ENCODE peak calls at places on chromosomes 12 and 14, in nine cellular contexts. O is tibial nerve, L is neuronal stem cell, Z is heart left ventricle, Y is spleen, F is PC-9, P is uterus, U is pancreas, V is HCT116. B is an unnamed sample.

GRCh38 chr12:53078425-53079225 is 565 bp downstream of the SPRYD3 start:
- DNase-seq in V (no peak), Z (no peak), L (no peak), O (no peak), F (no peak), P (no peak), U (no peak), Y (no peak), B (no peak)

GRCh38 chr12:19285793-19286448 is 153.4 kb upstream of the AEBP2 start:
- DNase-seq in O (no peak), V (no peak), U (no peak), L (no peak), Z (no peak), P (no peak), F (no peak), Y (no peak), B (no peak)

GRCh38 chr12:44972746-44973421 is 78.0 kb downstream of the DBX2 start:
- DNase-seq in L (peak; percentile 33), V (peak; percentile 22), Z (no peak), F (no peak), P (no peak), U (no peak), O (no peak), Y (no peak), B (no peak)

GRCh38 chr12:69266045-69266635 is 26.8 kb downstream of the CPSF6 start:
- DNase-seq in V (no peak), Y (no peak), F (peak; percentile 52), O (no peak), Z (no peak), L (no peak), U (no peak), P (no peak), B (peak; percentile 40)

GRCh38 chr14:51877807-51878206 is 17.4 kb downstream of the GNG2 start:
- DNase-seq in P (no peak), L (no peak), Y (no peak), F (no peak), O (no peak), Z (no peak), V (no peak), U (no peak), B (no peak)

GRCh38 chr12:124508323-124509096 is 58.9 kb downstream of the NCOR2 start:
- DNase-seq in U (no peak), F (no peak), Y (no peak), P (peak; percentile 66), L (no peak), O (peak; percentile 50), Z (peak; percentile 63), V (no peak), B (no peak)

GRCh38 chr14:91316761-91317160 is 72.3 kb upstream of the GPR68 start:
- DNase-seq in Z (no peak), U (no peak), P (no peak), Y (peak; percentile 66), F (no peak), L (no peak), V (no peak), O (no peak), B (no peak)

GRCh38 chr14:80385340-80385739 is 174.0 kb upstream of the DIO2 start:
- DNase-seq in F (no peak), L (no peak), V (no peak), Y (no peak), Z (no peak), P (no peak), U (no peak), O (no peak), B (no peak)

GRCh38 chr14:75794615-75795038 is 133.6 kb downstream of the TTLL5 start:
- DNase-seq in U (no peak), L (no peak), Y (no peak), P (no peak), F (no peak), Z (no peak), V (peak; percentile 7), O (no peak), B (no peak)

GRCh38 chr12:72747460-72747859 is 475.3 kb downstream of the TRHDE start:
- DNase-seq in U (no peak), O (peak; percentile 23), L (no peak), V (no peak), P (no peak), F (no peak), Z (no peak), Y (no peak), B (no peak)

GRCh38 chr12:114938487-114939210 is 254.7 kb upstream of the TBX3 start:
- DNase-seq in L (peak; percentile 49), F (no peak), O (no peak), Z (no peak), V (no peak), U (no peak), P (no peak), Y (no peak), B (no peak)

GRCh38 chr14:68702105-68702504 is 90.8 kb downstream of the ZFP36L1 start:
- DNase-seq in Z (no peak), O (no peak), Y (no peak), L (no peak), V (no peak), F (peak; percentile 10), P (peak; percentile 15), U (no peak), B (no peak)

GRCh38 chr12:54394281-54394719 is 9.8 kb upstream of the ZNF385A start:
- DNase-seq in Z (no peak), L (no peak), F (no peak), P (peak; percentile 55), O (peak; percentile 77), U (peak; percentile 47), Y (no peak), V (peak; percentile 45), B (no peak)

GRCh38 chr14:101819251-101819990 is 57.9 kb downstream of the PPP2R5C start:
- DNase-seq in V (no peak), P (no peak), F (no peak), Y (peak; percentile 88), L (no peak), O (no peak), U (no peak), Z (no peak), B (no peak)

GRCh38 chr12:62684586-62685295 is 218.1 kb downstream of the MON2 start:
- DNase-seq in P (peak; percentile 90), Y (no peak), U (no peak), L (no peak), Z (peak; percentile 68), O (peak; percentile 88), F (no peak), V (no peak), B (no peak)

GRCh38 chr12:15192721-15193120 is 28.5 kb downstream of the RERG start:
- DNase-seq in V (no peak), P (no peak), Y (no peak), U (no peak), O (no peak), Z (no peak), F (no peak), L (no peak), B (no peak)

GRCh38 chr12:15196221-15196620 is 25.0 kb downstream of the RERG start:
- DNase-seq in P (no peak), Y (no peak), L (no peak), F (no peak), Z (no peak), U (no peak), V (no peak), O (no peak), B (no peak)

GRCh38 chr12:15193927-15194326 is 27.3 kb downstream of the RERG start:
- DNase-seq in O (no peak), Z (no peak), U (no peak), L (no peak), Y (no peak), F (peak; percentile 84), P (peak; percentile 81), V (no peak), B (no peak)

GRCh38 chr12:15196678-15197267 is 24.4 kb downstream of the RERG start:
- DNase-seq in U (no peak), V (no peak), Y (no peak), O (no peak), Z (no peak), P (no peak), F (no peak), L (no peak), B (no peak)

GRCh38 chr12:15194947-15195346 is 26.3 kb downstream of the RERG start:
- DNase-seq in L (no peak), F (no peak), U (no peak), V (no peak), P (no peak), O (no peak), Z (no peak), Y (no peak), B (no peak)
- H3K27ac ChIP-seq in L (no peak overlapping the region), F (no peak overlapping the region), U (peak overlapping the region; percentile 57), V (no peak overlapping the region), P (peak overlapping the region; percentile 95), O (no peak overlapping the region), Z (no peak overlapping the region), Y (peak overlapping the region; percentile 54), B (no peak overlapping the region)

DNA sequence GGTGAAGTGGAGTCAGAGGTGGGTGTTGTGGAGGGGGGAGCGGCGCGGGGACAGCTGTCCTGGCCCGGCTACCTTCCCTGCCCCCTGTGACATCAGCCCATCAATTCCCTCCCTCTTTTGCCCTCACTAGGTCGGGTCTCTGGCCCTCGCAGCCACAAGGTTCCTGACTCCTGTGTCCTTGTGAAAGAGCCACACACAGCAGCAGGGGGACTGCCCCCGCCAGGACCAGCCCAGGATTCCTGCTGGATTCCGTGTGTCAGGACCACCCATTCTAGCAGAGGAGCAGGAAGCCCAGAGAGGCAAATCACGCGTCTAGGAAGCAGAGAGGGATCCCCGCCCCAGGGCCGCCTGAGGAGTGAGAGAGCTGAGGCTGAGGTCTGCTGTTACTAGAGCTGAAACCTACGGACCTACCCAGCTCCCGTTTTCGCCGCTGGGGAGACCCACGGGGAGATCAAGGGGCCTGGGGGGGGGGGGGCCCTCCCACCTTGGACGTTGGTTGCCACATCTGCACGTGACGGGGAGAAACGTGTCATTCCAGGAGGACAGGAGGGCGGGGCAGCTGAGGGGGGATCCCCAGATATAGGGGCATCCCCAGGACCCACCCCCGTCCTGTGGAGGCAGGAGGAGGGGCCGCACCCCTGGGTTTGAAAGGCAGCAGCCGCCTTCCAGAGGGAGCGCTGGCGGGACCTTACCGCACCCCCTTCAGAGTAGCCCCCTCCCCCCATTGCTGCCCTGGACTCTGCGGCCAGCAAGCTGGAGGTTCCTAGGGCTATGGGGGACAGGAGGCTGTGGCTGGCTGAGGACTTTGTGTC is 12.5 kb upstream of the INF2 start:
- DNase-seq in V (no peak), P (peak; percentile 45), O (no peak), F (no peak), U (no peak), Y (peak; percentile 82), L (no peak), Z (peak; percentile 67), B (no peak)
- H3K27ac ChIP-seq in V (peak overlapping the region; percentile 98), P (peak overlapping the region; percentile 90), O (peak overlapping the region; percentile 95), F (peak overlapping the region; percentile 91), U (peak overlapping the region; percentile 77), Y (peak overlapping the region; percentile 89), L (peak overlapping the region; percentile 66), Z (peak overlapping the region; percentile 89), B (peak overlapping the region; percentile 55)

GRCh38 chr14:89294060-89294459 is 123.0 kb downstream of the FOXN3 start:
- DNase-seq in L (no peak), V (no peak), P (no peak), U (peak; percentile 28), O (no peak), Y (no peak), F (no peak), Z (peak; percentile 70), B (no peak)
- H3K27ac ChIP-seq in L (no peak overlapping the region), V (no peak overlapping the region), P (no peak overlapping the region), U (no peak overlapping the region), O (no peak overlapping the region), Y (no peak overlapping the region), F (no peak overlapping the region), Z (peak overlapping the region; percentile 48), B (no peak overlapping the region)

DNA sequence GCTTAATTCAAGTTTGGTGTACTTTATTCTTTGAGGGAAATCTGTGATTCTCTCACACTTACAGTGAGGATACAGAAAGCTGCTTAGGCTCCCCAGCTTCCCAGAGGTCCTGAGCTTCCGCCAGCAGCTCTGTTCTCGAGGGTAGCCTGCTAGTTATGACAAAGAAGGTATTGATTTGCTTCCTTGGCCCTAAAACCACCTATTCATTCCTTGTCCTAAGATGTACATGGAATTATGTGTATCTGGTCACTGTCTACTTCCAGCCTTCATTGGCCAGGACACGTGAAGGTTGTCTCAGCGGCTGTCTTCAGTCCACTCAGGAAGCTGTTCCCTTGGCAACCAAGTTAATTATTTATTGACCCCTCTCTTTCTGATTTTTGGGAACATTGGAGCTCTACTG is 55.7 kb downstream of the GALNT8 start:
- DNase-seq in V (no peak), U (no peak), P (no peak), L (no peak), O (no peak), Y (no peak), Z (no peak), F (no peak), B (no peak)
- H3K27ac ChIP-seq in V (no peak overlapping the region), U (no peak overlapping the region), P (no peak overlapping the region), L (no peak overlapping the region), O (no peak overlapping the region), Y (no peak overlapping the region), Z (no peak overlapping the region), F (no peak overlapping the region), B (no peak overlapping the region)

B was measured in epithelial cell of prostate.